ENCODE peak calls at places on chromosomes 16 and 17, in nine cellular contexts. E is esophagus squamous epithelium, M is bronchial epithelial cell, X is AG10803, N is GM10248, F is ovary, H is cardiac fibroblast, G is neural progenitor cell, S is mucosa of descending colon. B is an unnamed sample.

GRCh38 chr16:15051387-15051951 is 4.4 kb downstream of the NTAN1 start:
- DNase-seq in M (no peak), S (no peak), E (no peak), G (no peak), N (no peak), X (no peak), F (no peak), H (no peak), B (no peak)

GRCh38 chr17:17613708-17614114 is 22.2 kb upstream of the PEMT start:
- DNase-seq in F (peak; percentile 45), M (peak; percentile 68), G (peak; percentile 76), N (peak; percentile 64), E (no peak), X (peak; percentile 74), H (peak; percentile 79), S (no peak), B (peak; percentile 69)

GRCh38 chr16:57988929-57989328 is 11.5 kb downstream of the ZNF319 start:
- DNase-seq in E (no peak), N (no peak), S (no peak), F (peak; percentile 20), M (peak; percentile 92), G (no peak), H (no peak), X (no peak), B (peak; percentile 55)

GRCh38 chr16:27748868-27749546 is 199.1 kb downstream of the KATNIP start:
- DNase-seq in E (no peak), S (peak; percentile 69), H (peak; percentile 70), M (peak; percentile 60), X (peak; percentile 88), F (no peak), N (peak; percentile 66), G (peak; percentile 61), B (peak; percentile 75)

GRCh38 chr17:31582151-31582907 is 190.9 kb downstream of the RAB11FIP4 start:
- DNase-seq in N (peak; percentile 77), G (no peak), F (no peak), E (no peak), S (peak; percentile 74), H (no peak), M (no peak), X (peak; percentile 64), B (peak; percentile 16)

GRCh38 chr17:11871773-11872172 is 125.5 kb downstream of the ZNF18 start:
- DNase-seq in E (no peak), S (no peak), H (no peak), M (no peak), F (no peak), X (no peak), N (no peak), G (no peak), B (no peak)

GRCh38 chr16:27286446-27286845 is 17.9 kb upstream of the NSMCE1 start:
- DNase-seq in E (no peak), G (no peak), N (no peak), H (peak; percentile 97), S (no peak), M (peak; percentile 98), X (peak; percentile 94), F (no peak), B (peak; percentile 94)

GRCh38 chr16:66304961-66305360 is 61.5 kb upstream of the CDH5 start:
- DNase-seq in G (no peak), M (no peak), N (no peak), F (peak; percentile 13), H (no peak), S (no peak), E (no peak), X (no peak), B (no peak)

DNA sequence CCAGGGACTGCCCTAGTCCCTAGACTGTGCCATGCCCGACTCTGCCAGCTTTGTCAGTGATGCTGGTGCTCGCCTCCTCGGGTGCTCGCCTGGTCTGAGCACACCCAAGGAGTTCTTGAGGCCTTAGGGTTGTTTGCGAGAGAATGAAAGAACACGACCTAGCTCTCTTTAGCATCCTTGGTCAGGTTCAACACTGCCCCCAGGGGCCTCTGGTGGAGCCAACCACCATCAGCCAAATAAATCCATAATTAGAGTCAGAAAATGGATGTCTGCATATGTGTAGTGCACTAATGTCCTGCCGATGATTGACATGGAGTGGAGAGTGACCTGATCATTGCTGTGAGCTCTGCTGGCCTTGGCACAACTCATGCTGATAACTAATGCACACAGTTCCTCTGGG is 8.2 kb upstream of the STH start:
- DNase-seq in N (no peak), X (no peak), F (no peak), E (no peak), G (no peak), M (no peak), H (no peak), S (no peak), B (no peak)
- TF ChIP-seq CTCF in N (no peak), X (no peak), F (no peak), E (no peak), G (no peak), M (no peak), H (no peak), S (no peak), B (no peak)

DNA sequence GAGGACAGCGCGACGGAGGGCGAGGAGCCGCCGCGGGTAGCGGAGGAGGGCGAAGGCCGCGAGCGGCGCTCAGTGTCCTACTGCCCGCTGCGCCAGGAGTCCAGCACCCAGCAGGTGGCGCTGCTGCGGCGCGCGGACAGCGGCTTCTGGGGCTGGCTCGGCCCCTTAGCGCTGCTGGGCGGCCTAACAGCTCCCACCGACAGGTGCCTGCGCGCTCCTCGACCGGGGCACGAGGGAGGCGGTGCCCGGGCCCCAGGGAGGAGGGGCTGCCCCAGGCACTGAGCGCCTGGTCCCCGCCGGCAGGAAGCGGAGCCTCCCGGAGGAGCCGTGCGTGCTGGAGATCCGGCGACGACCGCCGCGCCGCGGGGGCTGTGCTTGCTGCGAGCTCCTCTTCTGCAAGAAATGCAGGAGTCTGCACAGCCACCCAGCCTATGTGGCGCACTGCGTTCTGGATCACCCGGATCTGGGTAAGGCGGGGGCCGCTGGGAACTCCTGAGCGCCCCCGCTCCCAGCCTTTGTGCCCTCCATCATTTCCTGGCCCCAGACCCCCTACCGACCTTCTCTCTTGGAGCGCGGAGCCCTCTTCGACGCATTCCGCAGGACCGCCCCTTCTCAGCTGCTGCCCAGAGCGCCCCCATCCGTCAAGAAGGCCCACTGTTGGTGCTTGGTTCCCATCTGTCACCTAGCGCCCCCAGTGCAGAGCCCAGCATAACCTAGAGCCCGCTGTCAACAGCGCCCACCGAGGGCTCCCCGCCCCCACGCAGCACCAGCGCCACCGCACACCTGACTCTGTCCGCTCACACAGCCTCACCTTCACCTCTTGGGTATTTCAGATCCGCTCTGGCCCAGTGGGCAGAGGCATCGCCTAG is 3.7 kb downstream of the C17orf50 start:
- DNase-seq in E (no peak), N (peak; percentile 95), M (peak; percentile 66), F (peak; percentile 91), G (peak; percentile 96), S (peak; percentile 92), X (peak; percentile 65), H (peak; percentile 79), B (peak; percentile 87)
- TF ChIP-seq CTCF in E (peak; percentile 98), N (peak; percentile 97), M (peak; percentile 100), F (peak; percentile 91), G (peak; percentile 73), S (peak; percentile 94), X (peak; percentile 76), H (peak; percentile 72), B (peak; percentile 92)

GRCh38 chr17:81324177-81324905 is 29.2 kb upstream of the SLC38A10 start:
- DNase-seq in E (no peak), G (no peak), N (no peak), S (no peak), M (no peak), X (no peak), H (no peak), F (no peak), B (no peak)

GRCh38 chr17:81323083-81323369 is 27.9 kb upstream of the SLC38A10 start:
- DNase-seq in S (no peak), E (no peak), X (no peak), F (no peak), N (no peak), M (no peak), H (no peak), G (no peak), B (no peak)

GRCh38 chr17:81325057-81325973 is 30.2 kb upstream of the SLC38A10 start:
- DNase-seq in G (no peak), F (no peak), E (no peak), N (no peak), M (no peak), S (no peak), H (no peak), X (no peak), B (no peak)

GRCh38 chr17:81323411-81323868 is 28.3 kb upstream of the SLC38A10 start:
- DNase-seq in M (no peak), S (no peak), N (no peak), E (no peak), F (no peak), G (no peak), X (peak; percentile 74), H (no peak), B (no peak)

DNA sequence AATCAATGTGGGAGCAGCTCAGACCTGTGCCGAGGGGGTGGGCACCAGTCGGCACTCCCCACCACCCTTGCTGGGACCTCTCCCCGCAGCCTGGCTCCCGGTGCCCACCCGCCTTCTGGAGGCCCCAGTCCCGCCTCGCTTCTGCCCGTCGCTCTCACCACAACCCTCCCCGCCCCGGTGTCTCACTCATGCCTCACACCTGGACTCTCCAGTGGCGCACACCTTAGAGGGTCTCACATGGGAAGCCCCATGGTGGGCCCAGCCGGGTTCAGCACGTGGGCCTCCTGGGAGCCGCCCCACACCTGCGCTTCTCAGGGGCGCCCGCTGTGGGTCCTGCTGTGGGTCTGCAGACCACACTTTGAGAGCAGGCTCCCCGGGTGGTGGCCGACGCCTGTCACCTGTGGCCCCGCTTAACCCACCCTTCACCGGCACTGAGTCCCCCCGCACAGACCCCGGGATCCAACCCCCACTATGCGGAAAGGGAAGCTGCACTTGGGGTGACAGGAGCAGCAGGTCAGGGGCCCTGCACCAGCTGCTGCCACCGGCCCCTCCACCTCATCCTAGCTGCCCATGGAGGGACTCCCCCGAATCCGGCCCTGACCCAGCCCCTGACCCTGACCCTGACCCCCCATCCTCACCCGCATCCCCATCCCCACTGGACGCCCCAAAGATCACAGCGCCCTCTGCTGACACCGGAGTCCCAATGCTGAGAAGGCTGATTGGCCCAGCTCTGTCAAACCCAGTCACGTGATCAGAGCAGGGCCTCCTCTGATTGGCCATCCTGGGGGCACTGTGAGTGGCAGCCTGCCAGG is 27.4 kb upstream of the SLC38A10 start:
- DNase-seq in N (peak; percentile 81), X (peak; percentile 17), S (no peak), F (no peak), M (no peak), H (peak; percentile 27), G (no peak), E (no peak), B (peak; percentile 47)
- TF ChIP-seq CTCF in N (peak; percentile 47), X (peak; percentile 34), S (no peak), F (no peak), M (peak; percentile 27), H (peak; percentile 13), G (peak; percentile 29), E (peak; percentile 30), B (no peak)

GRCh38 chr17:75650874-75651273 is 16.1 kb downstream of the RECQL5 start:
- DNase-seq in N (no peak), G (no peak), S (peak; percentile 37), M (no peak), F (no peak), X (no peak), H (no peak), E (no peak), B (no peak)

GRCh38 chr17:75652341-75652740 is 14.6 kb downstream of the RECQL5 start:
- DNase-seq in G (no peak), E (no peak), X (no peak), F (peak; percentile 24), N (no peak), M (no peak), H (no peak), S (peak; percentile 27), B (no peak)

GRCh38 chr17:75652934-75653549 is 13.9 kb downstream of the RECQL5 start:
- DNase-seq in S (peak; percentile 27), N (peak; percentile 58), M (peak; percentile 31), G (peak; percentile 74), E (no peak), F (peak; percentile 36), H (peak; percentile 32), X (no peak), B (peak; percentile 38)

GRCh38 chr17:75658237-75658636 is 8.7 kb downstream of the RECQL5 start:
- DNase-seq in G (no peak), F (peak; percentile 8), E (no peak), M (no peak), X (no peak), N (no peak), S (no peak), H (no peak), B (no peak)

DNA sequence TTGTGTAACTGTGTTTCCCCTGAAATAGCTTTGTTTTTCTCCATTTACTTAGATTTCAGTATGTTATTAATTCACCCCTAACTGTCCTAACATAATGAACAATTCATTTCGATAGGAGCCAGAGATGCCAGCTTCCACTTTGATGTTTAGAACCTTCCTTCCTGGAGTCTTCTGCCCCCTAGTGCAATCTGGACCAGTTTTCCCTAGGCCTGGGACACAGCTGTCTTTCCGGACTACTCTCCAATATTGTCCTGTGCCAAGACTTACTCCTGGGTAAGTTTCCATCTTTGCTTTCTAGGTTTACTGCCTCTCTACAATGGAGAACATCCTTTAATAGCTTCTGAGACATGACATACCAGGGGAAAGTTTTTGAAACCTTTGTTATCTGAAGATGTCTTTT is 12.8 kb downstream of the RECQL5 start:
- DNase-seq in N (no peak), S (no peak), H (peak; percentile 9), F (peak; percentile 3), X (no peak), E (no peak), M (no peak), G (no peak), B (peak; percentile 20)
- TF ChIP-seq CTCF in N (no peak), S (no peak), H (no peak), F (no peak), X (peak; percentile 34), E (peak; percentile 42), M (peak; percentile 46), G (no peak), B (no peak)

B was measured in MCF 10A.